ENCODE peak calls at places on chromosomes 1 and 21, in six cellular contexts. B is PC-9, Z is aorta, L is mesendoderm, D is body of pancreas, C is fibroblast of lung. K is an unnamed sample.
A peak's percentile ranks its signal among the peaks of the same experiment; 100 is the strongest.

GRCh38 chr21:35051287-35051818 is 2.3 kb upstream of the RUNX1 start:
- DNase-seq in B (peak; percentile 86), Z (peak; percentile 93), D (peak; percentile 80), L (peak; percentile 91), C (peak; percentile 95), K (peak; percentile 90)

GRCh38 chr1:6970256-6970655 is 185.0 kb downstream of the CAMTA1 start:
- DNase-seq in L (no peak), D (no peak), C (no peak), Z (no peak), B (no peak), K (no peak)

GRCh38 chr1:158124034-158124433 is 56.7 kb upstream of the CD1D start:
- DNase-seq in D (peak; percentile 71), L (peak; percentile 59), C (no peak), Z (no peak), B (peak; percentile 22), K (no peak)

GRCh38 chr1:87805661-87806376 is 477.1 kb downstream of the LMO4 start:
- DNase-seq in Z (no peak), L (no peak), B (peak; percentile 58), D (no peak), C (peak; percentile 69), K (no peak)

GRCh38 chr1:68328485-68328884 is 96.2 kb upstream of the WLS start:
- DNase-seq in C (no peak), Z (no peak), B (no peak), L (no peak), D (no peak), K (no peak)

GRCh38 chr1:183586455-183586854 is 3.8 kb downstream of the NCF2 start:
- DNase-seq in C (no peak), B (no peak), D (no peak), L (no peak), Z (no peak), K (no peak)

GRCh38 chr1:212285685-212286436 is 651 bp downstream of the PPP2R5A start:
- DNase-seq in L (peak; percentile 82), C (peak; percentile 38), D (peak; percentile 78), B (peak; percentile 48), Z (peak; percentile 84), K (peak; percentile 62)

GRCh38 chr1:22503721-22504410 is 52.2 kb downstream of the ZBTB40 start:
- DNase-seq in D (no peak), L (no peak), B (no peak), Z (no peak), C (peak; percentile 25), K (peak; percentile 43)

GRCh38 chr21:39874759-39875158 is 7.5 kb downstream of the PCP4 start:
- DNase-seq in L (no peak), C (no peak), Z (no peak), B (no peak), D (no peak), K (no peak)

GRCh38 chr1:165173818-165174217 is 182.7 kb downstream of the LMX1A start:
- DNase-seq in D (no peak), L (no peak), Z (no peak), B (no peak), C (no peak), K (no peak)

GRCh38 chr1:27575861-27576331 is 28.0 kb downstream of the AHDC1 start:
- DNase-seq in L (peak; percentile 84), Z (peak; percentile 87), C (peak; percentile 46), B (no peak), D (peak; percentile 80), K (peak; percentile 65)

GRCh38 chr1:7852778-7853177 is at the start of gene UTS2:
- DNase-seq in L (peak; percentile 95), C (no peak), B (no peak), D (no peak), Z (no peak), K (no peak)

GRCh38 chr1:77406661-77407060 is 124.8 kb downstream of the AK5 start:
- DNase-seq in C (no peak), L (no peak), Z (no peak), D (no peak), B (no peak), K (peak; percentile 14)

GRCh38 chr21:28078126-28078525 is 914.6 kb downstream of the LTN1 start:
- DNase-seq in Z (no peak), B (no peak), C (no peak), L (no peak), D (no peak), K (no peak)

GRCh38 chr1:59083946-59084865 is 212.7 kb upstream of the FGGY start:
- DNase-seq in L (peak; percentile 85), C (no peak), D (no peak), B (no peak), Z (no peak), K (no peak)

GRCh38 chr21:38965910-38966504 is 160.3 kb downstream of the ETS2 start:
- DNase-seq in L (peak; percentile 86), B (peak; percentile 72), C (peak; percentile 75), D (peak; percentile 84), Z (no peak), K (peak; percentile 100)

GRCh38 chr1:58968360-58968952 is 184.6 kb upstream of the JUN start:
- DNase-seq in D (peak; percentile 87), B (no peak), L (no peak), C (peak; percentile 82), Z (peak; percentile 89), K (peak; percentile 54)

GRCh38 chr1:15712158-15712557 is 23.9 kb upstream of the SLC25A34 start:
- DNase-seq in L (no peak), Z (no peak), B (no peak), D (no peak), C (no peak), K (no peak)

GRCh38 chr1:180912211-180912800 is 391 bp upstream of the KIAA1614 start:
- DNase-seq in C (peak; percentile 54), Z (peak; percentile 53), B (no peak), L (peak; percentile 67), D (no peak), K (peak; percentile 60)

GRCh38 chr1:83626603-83627002 is 372.3 kb downstream of the TTLL7 start:
- DNase-seq in C (no peak), D (no peak), B (no peak), Z (no peak), L (no peak), K (no peak)
- H3K27ac ChIP-seq in C (no peak overlapping the region), D (no peak overlapping the region), B (no peak overlapping the region), Z (no peak overlapping the region), L (no peak overlapping the region), K (no peak overlapping the region)

GRCh38 chr1:4794020-4794780 is 139.8 kb downstream of the AJAP1 start:
- DNase-seq in C (no peak), B (no peak), L (no peak), Z (no peak), D (no peak), K (no peak)
- H3K4me1 ChIP-seq in C (no peaks in the 10 kb centered on the region), B (no peaks in the 10 kb centered on the region), L (no peaks in the 10 kb centered on the region), Z (no peaks in the 10 kb centered on the region), D (no peaks in the 10 kb centered on the region), K (no peaks in the 10 kb centered on the region)

DNA sequence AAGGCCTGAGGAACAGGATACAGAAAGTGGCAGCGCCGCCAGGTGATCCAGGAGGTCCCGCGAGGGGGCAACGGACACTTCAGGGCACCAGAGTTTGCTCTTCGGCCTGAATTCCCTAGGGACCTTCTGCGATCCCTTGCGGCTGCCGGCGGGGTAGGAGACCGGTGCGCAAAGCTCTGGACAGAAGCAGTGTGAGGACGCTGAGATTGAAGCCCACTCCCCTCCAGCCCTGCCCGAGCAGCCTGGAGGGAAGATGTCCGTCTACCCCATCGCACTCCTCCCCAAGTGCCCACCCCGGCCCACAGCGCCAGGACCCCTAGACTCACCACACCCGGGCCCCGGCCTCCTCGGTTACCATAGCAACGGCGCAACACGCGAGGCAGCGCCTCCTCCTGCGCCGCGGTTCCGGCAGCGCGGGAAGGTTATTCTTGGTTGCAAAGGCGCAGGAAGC is at the start of gene ANKRD45:
- DNase-seq in L (peak; percentile 93), D (peak; percentile 29), B (no peak), C (peak; percentile 45), Z (peak; percentile 49), K (peak; percentile 35)
- H3K4me3 ChIP-seq in L (peak within 1 kb of the TSS; percentile 60), D (peak within 1 kb of the TSS; percentile 34), B (no peak within 1 kb of the TSS), C (peak within 1 kb of the TSS; percentile 56), Z (peak within 1 kb of the TSS; percentile 29), K (peak within 1 kb of the TSS; percentile 69)

GRCh38 chr1:90851711-90852050 is 134.6 kb upstream of the BARHL2 start:
- DNase-seq in Z (no peak), B (no peak), D (no peak), C (no peak), L (no peak), K (no peak)

GRCh38 chr1:90850925-90851710 is 134.0 kb upstream of the BARHL2 start:
- DNase-seq in Z (peak; percentile 86), L (peak; percentile 80), C (peak; percentile 62), D (peak; percentile 82), B (peak; percentile 75), K (peak; percentile 79)

GRCh38 chr1:90854559-90854958 is 137.5 kb upstream of the BARHL2 start:
- DNase-seq in B (no peak), C (no peak), L (no peak), Z (no peak), D (no peak), K (no peak)

GRCh38 chr1:90850181-90850924 is 133.3 kb upstream of the BARHL2 start:
- DNase-seq in C (no peak), D (peak; percentile 38), L (no peak), B (peak; percentile 28), Z (peak; percentile 52), K (peak; percentile 54)
- H3K27ac ChIP-seq in C (no peak overlapping the region), D (peak overlapping the region; percentile 11), L (no peak overlapping the region), B (no peak overlapping the region), Z (no peak overlapping the region), K (no peak overlapping the region)

GRCh38 chr1:31504001-31504400 is 72.3 kb upstream of the TINAGL1 start:
- DNase-seq in L (no peak), D (no peak), B (no peak), C (no peak), Z (no peak), K (no peak)
- H3K4me1 ChIP-seq in L (peaks cover 19% of the 10 kb centered on the region), D (no peaks in the 10 kb centered on the region), B (peaks cover 1% of the 10 kb centered on the region), C (no peaks in the 10 kb centered on the region), Z (no peaks in the 10 kb centered on the region), K (peaks cover 4% of the 10 kb centered on the region)

K was measured in mesenchymal stem cell.